ENCODE peak calls at places on chromosomes 1 and 21, in six cellular contexts. A is Right ventricle myocardium superior, V is HS-27A, I is NB4, F is thoracic aorta, J is hepatocyte. D is an unnamed sample.

GRCh38 chr1:172457479-172458130 is 13.7 kb upstream of the PIGC start:
- DNase-seq in F (no peak), J (no peak), V (no peak), A (no peak), I (no peak), D (no peak)

GRCh38 chr1:25063591-25064416 is 133.7 kb upstream of the RUNX3 start:
- DNase-seq in I (no peak), F (no peak), J (no peak), V (no peak), A (no peak), D (no peak)

GRCh38 chr1:212608956-212609700 is 567 bp downstream of the ATF3 start:
- DNase-seq in V (peak), J (peak), F (no peak), I (peak), A (peak), D (peak)

GRCh38 chr21:42336065-42336464 is 14.7 kb downstream of the TFF2 start:
- DNase-seq in V (no peak), F (no peak), I (no peak), J (no peak), A (no peak), D (peak)

GRCh38 chr1:179031855-179032513 is 6.3 kb downstream of the FAM20B start:
- DNase-seq in F (no peak), J (no peak), A (no peak), V (no peak), I (no peak), D (no peak)

GRCh38 chr1:100404816-100405215 is 52.5 kb downstream of the CDC14A start:
- DNase-seq in J (no peak), A (no peak), F (no peak), I (no peak), V (no peak), D (no peak)

GRCh38 chr1:36207339-36207738 is 16.9 kb upstream of the THRAP3 start:
- DNase-seq in I (no peak), A (peak), F (peak), J (no peak), V (no peak), D (no peak)

GRCh38 chr1:43438006-43438405 is 15.7 kb downstream of the HYI start:
- DNase-seq in V (no peak), J (no peak), I (no peak), F (no peak), A (no peak), D (no peak)

GRCh38 chr1:68301538-68301937 is 69.2 kb upstream of the WLS start:
- DNase-seq in I (no peak), J (no peak), F (no peak), V (no peak), A (no peak), D (no peak)

GRCh38 chr21:44531606-44532128 is 8.3 kb downstream of the KRTAP10-1 start:
- DNase-seq in A (peak), I (no peak), V (no peak), F (no peak), J (no peak), D (no peak)

GRCh38 chr1:17184822-17185484 is 20.0 kb upstream of the PADI1 start:
- DNase-seq in J (no peak), I (no peak), F (no peak), V (no peak), A (no peak), D (no peak)

GRCh38 chr1:17755120-17755519 is at the start of gene ACTL8:
- DNase-seq in V (no peak), F (no peak), I (peak), A (no peak), J (no peak), D (no peak)

GRCh38 chr21:34330055-34330454 is 33.8 kb upstream of the KCNE2 start:
- DNase-seq in F (no peak), V (no peak), J (no peak), I (no peak), A (no peak), D (no peak)

GRCh38 chr1:183199304-183199703 is 13.2 kb downstream of the LAMC2 start:
- DNase-seq in A (no peak), I (no peak), V (no peak), F (no peak), J (no peak), D (no peak)

GRCh38 chr1:55146781-55147180 is 68.4 kb downstream of the USP24 start:
- DNase-seq in V (no peak), J (no peak), I (no peak), A (no peak), F (no peak), D (peak)

GRCh38 chr21:46180079-46180722 is 4.1 kb downstream of the SPATC1L start:
- DNase-seq in F (no peak), V (no peak), J (no peak), A (peak), I (peak), D (peak)

GRCh38 chr1:82377201-82377884 is 576.6 kb downstream of the ADGRL2 start:
- DNase-seq in F (no peak), V (no peak), I (no peak), J (peak), A (no peak), D (no peak)

GRCh38 chr1:46137901-46138300 is 5.5 kb upstream of the PIK3R3 start:
- DNase-seq in F (no peak), V (no peak), A (no peak), J (no peak), I (no peak), D (no peak)

GRCh38 chr1:86938450-86938849 is 24.0 kb downstream of the HS2ST1 start:
- DNase-seq in A (no peak), V (no peak), J (no peak), F (no peak), I (no peak), D (no peak)

GRCh38 chr1:98044071-98044697 is 123.3 kb upstream of the DPYD start:
- DNase-seq in V (no peak), F (no peak), J (no peak), I (no peak), A (no peak), D (no peak)

GRCh38 chr1:181112071-181112929 is 23.8 kb downstream of the IER5 start:
- DNase-seq in A (peak), V (peak), F (peak), J (peak), I (peak), D (peak)

GRCh38 chr1:232385221-232385620 is 244.7 kb downstream of the SIPA1L2 start:
- DNase-seq in A (no peak), I (peak), J (peak), F (no peak), V (no peak), D (no peak)

GRCh38 chr1:14626869-14627607 is 28.6 kb downstream of the KAZN start:
- DNase-seq in J (peak), V (no peak), I (no peak), F (no peak), A (peak), D (peak)

GRCh38 chr1:11761988-11762406 is at the start of gene C1orf167:
- DNase-seq in F (no peak), A (no peak), V (no peak), I (no peak), J (peak), D (no peak)

GRCh38 chr1:75361260-75361659 is 227.1 kb downstream of the LHX8 start:
- DNase-seq in J (no peak), F (no peak), I (no peak), V (no peak), A (no peak), D (no peak)

GRCh38 chr1:212107481-212107880 is 71.9 kb downstream of the DTL start:
- DNase-seq in F (no peak), A (no peak), J (no peak), I (no peak), V (no peak), D (no peak)

GRCh38 chr1:202966006-202966904 is 802 bp downstream of the CYB5R1 start:
- DNase-seq in J (no peak), V (no peak), I (no peak), A (no peak), F (no peak), D (peak)

GRCh38 chr21:41374867-41375533 is 13.2 kb downstream of the MX2 start:
- DNase-seq in F (no peak), A (no peak), V (no peak), I (no peak), J (no peak), D (no peak)

GRCh38 chr1:110548381-110548780 is 29.4 kb upstream of the KCNA10 start:
- DNase-seq in A (no peak), V (no peak), I (peak), F (no peak), J (peak), D (no peak)

GRCh38 chr21:42028754-42029385 is 18.7 kb upstream of the ZBTB21 start:
- DNase-seq in V (no peak), F (no peak), A (no peak), J (no peak), I (no peak), D (peak)

GRCh38 chr1:206128192-206128591 is 11.0 kb upstream of the AVPR1B start:
- DNase-seq in F (no peak), I (peak), A (no peak), J (no peak), V (no peak), D (no peak)

GRCh38 chr1:22665752-22666151 is 12.7 kb downstream of the C1QB start:
- DNase-seq in I (peak), A (no peak), J (peak), V (no peak), F (no peak), D (no peak)

D was measured in colonic mucosa.